ENCODE peak calls at places on chromosome 2, in ten cellular contexts. I, X, W, O, G, F, U, T, H and A are unnamed samples.

GRCh38 chr2:133262888-133263287 is 305.4 kb downstream of the NCKAP5 start:
- DNase-seq in F (no peak), G (peak), T (no peak), U (no peak), O (no peak), W (no peak), X (no peak), I (no peak), H (no peak), A (no peak)

GRCh38 chr2:195674491-195675226 is 17.6 kb downstream of the SLC39A10 start:
- DNase-seq in W (no peak), U (no peak), T (no peak), I (no peak), F (no peak), O (no peak), X (peak), G (peak), H (no peak), A (no peak)

GRCh38 chr2:39673018-39673417 is 7.3 kb downstream of the TMEM178A start:
- DNase-seq in F (no peak), W (no peak), I (no peak), T (no peak), O (no peak), X (no peak), G (no peak), H (no peak), U (no peak), A (no peak)

GRCh38 chr2:11166476-11166875 is 11.2 kb downstream of the SLC66A3 start:
- DNase-seq in U (no peak), X (no peak), G (no peak), I (no peak), W (no peak), H (no peak), T (no peak), F (no peak), O (no peak), A (no peak)

GRCh38 chr2:121104721-121105141 is 180.3 kb downstream of the TFCP2L1 start:
- DNase-seq in H (no peak), G (peak), U (no peak), T (no peak), X (no peak), O (no peak), I (no peak), F (no peak), W (no peak), A (no peak)

GRCh38 chr2:151119377-151119776 is 142.3 kb downstream of the RBM43 start:
- DNase-seq in X (no peak), H (no peak), I (no peak), U (no peak), F (no peak), T (no peak), G (no peak), O (no peak), W (no peak), A (no peak)

GRCh38 chr2:152238021-152238420 is 62.5 kb upstream of the STAM2 start:
- DNase-seq in F (no peak), O (no peak), H (no peak), U (no peak), I (no peak), X (no peak), G (no peak), W (no peak), T (no peak), A (no peak)

GRCh38 chr2:203446071-203446481 is 89.0 kb downstream of the RAPH1 start:
- DNase-seq in X (peak), F (no peak), O (no peak), G (peak), H (no peak), I (no peak), W (no peak), U (no peak), T (no peak), A (peak)

GRCh38 chr2:142531375-142531774 is 346.1 kb upstream of the KYNU start:
- DNase-seq in U (no peak), I (no peak), X (no peak), W (no peak), H (no peak), F (no peak), O (no peak), T (no peak), G (peak), A (no peak)

GRCh38 chr2:234996467-234997270 is 44.9 kb downstream of the SH3BP4 start:
- DNase-seq in F (no peak), X (no peak), G (peak), I (no peak), O (no peak), U (no peak), W (no peak), T (no peak), H (no peak), A (no peak)

GRCh38 chr2:31384771-31385276 is 29.7 kb downstream of the XDH start:
- DNase-seq in X (peak), I (no peak), H (no peak), O (no peak), F (no peak), W (peak), T (no peak), G (peak), U (no peak), A (no peak)

GRCh38 chr2:240463274-240463865 is 27.9 kb downstream of the GPC1 start:
- DNase-seq in G (no peak), T (peak), I (peak), H (peak), F (peak), X (no peak), W (no peak), O (peak), U (no peak), A (no peak)

GRCh38 chr2:240481720-240482119 is 46.3 kb downstream of the GPC1 start:
- DNase-seq in I (no peak), T (no peak), G (no peak), W (no peak), H (no peak), X (no peak), O (no peak), F (no peak), U (no peak), A (no peak)

GRCh38 chr2:95276888-95277245 is 2.6 kb downstream of the PROM2 start:
- DNase-seq in W (no peak), H (no peak), G (no peak), I (peak), F (no peak), T (peak), U (no peak), O (no peak), X (no peak), A (no peak)

GRCh38 chr2:213766465-213766891 is 482.2 kb downstream of the SPAG16 start:
- DNase-seq in G (peak), T (no peak), H (no peak), U (no peak), F (no peak), X (no peak), W (peak), O (no peak), I (no peak), A (peak)

GRCh38 chr2:5093056-5093455 is 599.1 kb upstream of the SOX11 start:
- DNase-seq in X (no peak), W (no peak), G (no peak), I (no peak), U (no peak), O (no peak), T (no peak), F (no peak), H (no peak), A (no peak)